ENCODE peak calls at places on chromosome 20, in four cellular contexts. One of them, this sample, is unnamed.

GRCh38 chr20:34562643-34563042 is 4.1 kb downstream of the MAP1LC3A start:
- DNase-seq in GM12878: no peak
- DNase-seq in HepG2: peak; percentile 31
- DNase-seq in K562: peak; percentile 34
- DNase-seq in this sample: peak; percentile 78

GRCh38 chr20:19806806-19807691 is 49.0 kb downstream of the RIN2 start:
- DNase-seq in GM12878: no peak
- DNase-seq in K562: no peak
- DNase-seq in HepG2: no peak
- DNase-seq in this sample: peak; percentile 47

GRCh38 chr20:4812641-4813075 is 90.9 kb downstream of the PRND start:
- DNase-seq in HepG2: no peak
- DNase-seq in K562: no peak
- DNase-seq in GM12878: no peak
- DNase-seq in this sample: no peak

GRCh38 chr20:41261260-41261659 is 56.3 kb downstream of the ZHX3 start:
- DNase-seq in K562: no peak
- DNase-seq in HepG2: no peak
- DNase-seq in GM12878: no peak
- DNase-seq in this sample: no peak

GRCh38 chr20:56807118-56807517 is 178.0 kb downstream of the TFAP2C start:
- DNase-seq in GM12878: no peak
- DNase-seq in HepG2: no peak
- DNase-seq in K562: no peak
- DNase-seq in this sample: no peak

GRCh38 chr20:55935448-55936221 is 69.7 kb downstream of the CBLN4 start:
- DNase-seq in K562: no peak
- DNase-seq in GM12878: no peak
- DNase-seq in HepG2: no peak
- DNase-seq in this sample: no peak

GRCh38 chr20:25281541-25281991 is 33.7 kb downstream of the PYGB start:
- DNase-seq in K562: no peak
- DNase-seq in HepG2: no peak
- DNase-seq in GM12878: peak; percentile 64
- DNase-seq in this sample: no peak

GRCh38 chr20:46605978-46606816 is 45.1 kb downstream of the SLC13A3 start:
- DNase-seq in HepG2: no peak
- DNase-seq in K562: no peak
- DNase-seq in GM12878: no peak
- DNase-seq in this sample: no peak

GRCh38 chr20:36744764-36745191 is 1.1 kb downstream of the NDRG3 start:
- DNase-seq in K562: peak; percentile 24
- DNase-seq in HepG2: no peak
- DNase-seq in GM12878: no peak
- DNase-seq in this sample: peak; percentile 73

GRCh38 chr20:52676282-52676995 is 295.7 kb upstream of the TSHZ2 start:
- DNase-seq in K562: no peak
- DNase-seq in HepG2: no peak
- DNase-seq in GM12878: no peak
- DNase-seq in this sample: no peak
- TF ChIP-seq NFIC in K562: no peak
- TF ChIP-seq NFIC in HepG2: no peak
- TF ChIP-seq NFIC in GM12878: no peak
- TF ChIP-seq NFIC in this sample: no peak

GRCh38 chr20:14879020-14879697 is 541.7 kb upstream of the FLRT3 start:
- DNase-seq in HepG2: peak; percentile 83
- DNase-seq in K562: no peak
- DNase-seq in GM12878: no peak
- DNase-seq in this sample: no peak
- H3K9ac ChIP-seq in HepG2: no peak overlapping the region
- H3K9ac ChIP-seq in K562: no peak overlapping the region
- H3K9ac ChIP-seq in GM12878: no peak overlapping the region
- H3K9ac ChIP-seq in this sample: no peak overlapping the region

GRCh38 chr20:52972190-52972937 is at the start of gene TSHZ2:
- DNase-seq in HepG2: peak; percentile 24
- DNase-seq in K562: no peak
- DNase-seq in GM12878: no peak
- DNase-seq in this sample: peak; percentile 82
- TF ChIP-seq NFIC in HepG2: no peak
- TF ChIP-seq NFIC in K562: no peak
- TF ChIP-seq NFIC in GM12878: no peak
- TF ChIP-seq NFIC in this sample: no peak

GRCh38 chr20:48701702-48702101 is 126.1 kb downstream of the PREX1 start:
- DNase-seq in HepG2: no peak
- DNase-seq in GM12878: no peak
- DNase-seq in K562: no peak
- DNase-seq in this sample: no peak
- H3K9ac ChIP-seq in HepG2: no peak overlapping the region
- H3K9ac ChIP-seq in GM12878: no peak overlapping the region
- H3K9ac ChIP-seq in K562: no peak overlapping the region
- H3K9ac ChIP-seq in this sample: no peak overlapping the region

DNA sequence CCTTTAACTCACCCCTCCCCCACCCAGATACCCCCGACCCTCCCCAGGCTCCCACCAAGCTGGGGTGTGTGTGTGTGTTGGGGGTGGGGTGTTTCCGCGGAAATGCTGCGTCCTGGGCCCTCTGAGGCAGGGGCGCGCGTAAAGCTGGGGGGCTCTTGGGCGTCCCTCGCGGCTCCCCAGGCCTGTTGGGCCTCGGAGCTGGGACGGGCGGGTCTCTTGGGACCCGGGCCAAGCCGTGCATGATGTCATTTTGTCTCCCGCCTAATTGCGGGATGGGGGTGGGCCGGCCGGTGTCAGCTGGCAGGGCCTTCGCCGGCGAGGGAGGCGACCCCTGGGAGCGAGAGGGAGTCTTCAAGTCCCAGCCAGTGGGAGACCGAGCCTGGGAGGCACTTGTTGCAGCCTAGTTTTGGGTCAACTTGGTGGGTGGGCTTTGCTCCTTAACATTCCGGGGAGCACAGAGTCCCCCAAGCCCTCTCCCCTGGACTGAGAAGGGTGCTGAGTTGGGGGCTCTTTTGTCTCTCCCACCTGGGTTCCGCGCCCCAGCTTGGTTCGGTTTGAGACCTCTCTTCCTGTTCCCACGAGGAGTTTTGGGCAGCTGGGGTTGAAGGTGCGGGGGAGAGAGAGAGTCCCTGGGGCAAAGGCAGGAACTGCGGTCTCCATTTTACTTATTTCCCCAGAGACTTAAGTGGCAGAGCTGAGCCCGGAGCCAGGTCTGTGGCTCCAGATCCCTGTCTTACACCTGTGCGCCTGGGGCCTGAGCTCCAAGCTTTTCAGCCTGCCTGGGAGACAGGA is 623 bp downstream of the MYBL2 start:
- DNase-seq in HepG2: no peak
- DNase-seq in GM12878: no peak
- DNase-seq in K562: peak; percentile 78
- DNase-seq in this sample: peak; percentile 78
- TF ChIP-seq NFIC in HepG2: no peak
- TF ChIP-seq NFIC in GM12878: no peak
- TF ChIP-seq NFIC in K562: peak; percentile 82
- TF ChIP-seq NFIC in this sample: no peak

DNA sequence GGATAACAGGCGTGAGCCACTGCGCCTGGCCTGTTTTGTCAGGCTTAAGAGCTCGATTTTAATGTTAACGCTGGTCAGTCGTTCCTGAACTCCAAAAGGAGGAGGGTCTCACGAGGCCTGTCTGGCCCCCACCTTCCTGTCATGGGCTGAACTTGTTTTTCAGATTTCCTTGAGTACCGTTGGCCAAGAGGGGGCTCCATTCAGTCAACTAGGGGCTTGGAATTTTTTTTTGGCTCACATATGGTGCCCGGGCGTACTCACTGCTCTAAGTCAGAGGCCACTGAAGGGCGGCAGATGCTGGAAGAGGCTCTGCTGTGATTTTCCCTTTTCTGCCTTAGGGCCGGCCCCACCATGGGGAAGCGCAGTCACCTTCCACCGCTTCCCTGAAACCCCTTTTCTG is 6.9 kb upstream of the BIRC7 start:
- DNase-seq in GM12878: no peak
- DNase-seq in K562: peak; percentile 29
- DNase-seq in HepG2: no peak
- DNase-seq in this sample: no peak
- H3K9ac ChIP-seq in GM12878: no peak overlapping the region
- H3K9ac ChIP-seq in K562: no peak overlapping the region
- H3K9ac ChIP-seq in HepG2: no peak overlapping the region
- H3K9ac ChIP-seq in this sample: no peak overlapping the region

DNA sequence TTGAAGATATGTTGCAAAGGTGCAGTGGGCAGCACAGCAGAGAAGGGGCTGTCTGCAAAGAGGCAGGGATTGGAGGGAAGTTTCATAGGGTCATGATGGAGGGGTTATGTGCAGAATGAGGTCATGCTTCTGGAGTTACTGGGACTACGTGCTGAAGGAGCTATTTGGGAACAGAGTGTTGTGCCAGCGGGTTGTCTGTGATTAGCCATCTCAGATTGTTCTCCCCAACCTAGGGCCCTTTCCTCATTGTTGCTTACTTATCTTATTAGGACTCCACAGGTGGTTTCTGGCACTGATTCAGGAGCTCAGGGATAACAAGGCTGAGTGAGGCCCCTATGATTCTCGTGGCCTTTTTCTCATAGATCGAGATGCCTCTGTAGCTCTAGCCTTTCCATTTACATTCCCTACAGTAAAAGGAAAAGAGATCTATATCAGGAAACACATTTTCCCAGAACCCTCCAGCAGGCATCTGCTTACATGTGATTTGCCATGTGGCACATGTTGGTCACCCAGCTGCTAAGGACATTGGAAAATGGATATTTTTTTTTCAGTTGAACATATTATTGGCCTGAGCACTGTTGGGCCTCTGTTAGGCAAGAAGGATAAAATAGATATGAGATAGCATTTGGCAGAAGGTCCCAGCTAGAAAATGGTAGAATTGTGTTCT is 429.6 kb upstream of the PLCB4 start:
- DNase-seq in GM12878: no peak
- DNase-seq in K562: no peak
- DNase-seq in HepG2: no peak
- DNase-seq in this sample: peak; percentile 33
- TF ChIP-seq NFIC in GM12878: no peak
- TF ChIP-seq NFIC in K562: no peak
- TF ChIP-seq NFIC in HepG2: no peak
- TF ChIP-seq NFIC in this sample: no peak

GRCh38 chr20:38645318-38645717 is 43.7 kb downstream of the ARHGAP40 start:
- DNase-seq in GM12878: no peak
- DNase-seq in HepG2: no peak
- DNase-seq in K562: no peak
- DNase-seq in this sample: no peak
- H3K9ac ChIP-seq in GM12878: no peak overlapping the region
- H3K9ac ChIP-seq in HepG2: no peak overlapping the region
- H3K9ac ChIP-seq in K562: no peak overlapping the region
- H3K9ac ChIP-seq in this sample: no peak overlapping the region

GRCh38 chr20:45406260-45407066 is 1.6 kb upstream of the DBNDD2 start:
- DNase-seq in K562: peak; percentile 86
- DNase-seq in GM12878: no peak
- DNase-seq in HepG2: no peak
- DNase-seq in this sample: peak; percentile 80
- TF ChIP-seq NFIC in K562: peak; percentile 15
- TF ChIP-seq NFIC in GM12878: no peak
- TF ChIP-seq NFIC in HepG2: no peak
- TF ChIP-seq NFIC in this sample: no peak